ENCODE peak calls at places on chromosomes 2 and 18, in seven cellular contexts. One of them, this sample, is unnamed. For H3K27me3, the result is how much of the 10 kb centered on the place peaks cover.

GRCh38 chr18:69127844-69128486 is 272.7 kb upstream of the DOK6 start:
- DNase-seq in dorsolateral prefrontal cortex: no peak
- DNase-seq in fibroblast of lung: peak
- DNase-seq in IMR-90: no peak
- DNase-seq in AG04450: no peak
- DNase-seq in pancreas: no peak
- DNase-seq in GM06990: no peak
- DNase-seq in this sample: no peak

GRCh38 chr2:240959214-240959940 is 39.0 kb upstream of the SNED1 start:
- DNase-seq in IMR-90: no peak
- DNase-seq in dorsolateral prefrontal cortex: no peak
- DNase-seq in GM06990: no peak
- DNase-seq in AG04450: no peak
- DNase-seq in pancreas: no peak
- DNase-seq in fibroblast of lung: no peak
- DNase-seq in this sample: no peak

GRCh38 chr2:240816584-240817495 is 3.2 kb downstream of the KIF1A start:
- DNase-seq in pancreas: no peak
- DNase-seq in AG04450: no peak
- DNase-seq in dorsolateral prefrontal cortex: no peak
- DNase-seq in GM06990: no peak
- DNase-seq in IMR-90: no peak
- DNase-seq in fibroblast of lung: no peak
- DNase-seq in this sample: no peak

GRCh38 chr18:2846241-2846637 is 567 bp upstream of the EMILIN2 start:
- DNase-seq in AG04450: no peak
- DNase-seq in fibroblast of lung: peak
- DNase-seq in IMR-90: peak
- DNase-seq in pancreas: peak
- DNase-seq in GM06990: no peak
- DNase-seq in dorsolateral prefrontal cortex: no peak
- DNase-seq in this sample: no peak

GRCh38 chr2:174846941-174847938 is 83.0 kb upstream of the CHRNA1 start:
- DNase-seq in AG04450: peak
- DNase-seq in IMR-90: peak
- DNase-seq in fibroblast of lung: peak
- DNase-seq in dorsolateral prefrontal cortex: peak
- DNase-seq in pancreas: no peak
- DNase-seq in GM06990: no peak
- DNase-seq in this sample: peak

GRCh38 chr2:150520887-150521664 is 33.6 kb upstream of the RND3 start:
- DNase-seq in pancreas: peak
- DNase-seq in fibroblast of lung: peak
- DNase-seq in dorsolateral prefrontal cortex: no peak
- DNase-seq in AG04450: no peak
- DNase-seq in IMR-90: peak
- DNase-seq in GM06990: no peak
- DNase-seq in this sample: no peak

GRCh38 chr2:136281281-136282117 is 163.6 kb upstream of the CXCR4 start:
- DNase-seq in GM06990: peak
- DNase-seq in pancreas: no peak
- DNase-seq in fibroblast of lung: no peak
- DNase-seq in AG04450: no peak
- DNase-seq in dorsolateral prefrontal cortex: no peak
- DNase-seq in IMR-90: no peak
- DNase-seq in this sample: no peak

GRCh38 chr2:11395971-11396689 is 51.7 kb upstream of the ROCK2 start:
- DNase-seq in AG04450: no peak
- DNase-seq in IMR-90: no peak
- DNase-seq in GM06990: no peak
- DNase-seq in dorsolateral prefrontal cortex: no peak
- DNase-seq in fibroblast of lung: no peak
- DNase-seq in pancreas: no peak
- DNase-seq in this sample: no peak

GRCh38 chr18:37393945-37394609 is 171.5 kb downstream of the CELF4 start:
- DNase-seq in fibroblast of lung: peak
- DNase-seq in GM06990: peak
- DNase-seq in AG04450: peak
- DNase-seq in pancreas: peak
- DNase-seq in dorsolateral prefrontal cortex: peak
- DNase-seq in IMR-90: peak
- DNase-seq in this sample: peak

GRCh38 chr18:62386616-62387015 is 61.5 kb downstream of the TNFRSF11A start:
- DNase-seq in fibroblast of lung: no peak
- DNase-seq in IMR-90: no peak
- DNase-seq in AG04450: no peak
- DNase-seq in GM06990: no peak
- DNase-seq in pancreas: no peak
- DNase-seq in dorsolateral prefrontal cortex: no peak
- DNase-seq in this sample: no peak

GRCh38 chr18:3690682-3691066 is 240.7 kb downstream of the TGIF1 start:
- DNase-seq in GM06990: no peak
- DNase-seq in AG04450: no peak
- DNase-seq in dorsolateral prefrontal cortex: no peak
- DNase-seq in pancreas: no peak
- DNase-seq in IMR-90: peak
- DNase-seq in fibroblast of lung: peak
- DNase-seq in this sample: no peak

GRCh38 chr2:238167761-238168160 is 9.0 kb downstream of the ERFE start:
- DNase-seq in fibroblast of lung: peak
- DNase-seq in IMR-90: peak
- DNase-seq in GM06990: no peak
- DNase-seq in AG04450: no peak
- DNase-seq in pancreas: no peak
- DNase-seq in dorsolateral prefrontal cortex: no peak
- DNase-seq in this sample: no peak

GRCh38 chr2:132374151-132374550 is 42.5 kb upstream of the GPR39 start:
- DNase-seq in GM06990: no peak
- DNase-seq in IMR-90: no peak
- DNase-seq in pancreas: no peak
- DNase-seq in dorsolateral prefrontal cortex: no peak
- DNase-seq in fibroblast of lung: no peak
- DNase-seq in AG04450: no peak
- DNase-seq in this sample: no peak

GRCh38 chr18:22521026-22521707 is 103.5 kb upstream of the CTAGE1 start:
- DNase-seq in GM06990: no peak
- DNase-seq in dorsolateral prefrontal cortex: no peak
- DNase-seq in pancreas: no peak
- DNase-seq in fibroblast of lung: no peak
- DNase-seq in AG04450: no peak
- DNase-seq in IMR-90: no peak
- DNase-seq in this sample: no peak

GRCh38 chr2:68499133-68499532 is 31.7 kb downstream of the APLF start:
- DNase-seq in AG04450: no peak
- DNase-seq in pancreas: no peak
- DNase-seq in dorsolateral prefrontal cortex: no peak
- DNase-seq in fibroblast of lung: no peak
- DNase-seq in GM06990: no peak
- DNase-seq in IMR-90: no peak
- DNase-seq in this sample: no peak

GRCh38 chr2:164903214-164903613 is 52.1 kb downstream of the SLC38A11 start:
- DNase-seq in GM06990: no peak
- DNase-seq in fibroblast of lung: peak
- DNase-seq in dorsolateral prefrontal cortex: no peak
- DNase-seq in AG04450: peak
- DNase-seq in pancreas: no peak
- DNase-seq in IMR-90: peak
- DNase-seq in this sample: no peak

GRCh38 chr18:49843778-49844625 is 30.7 kb upstream of the ACAA2 start:
- DNase-seq in fibroblast of lung: no peak
- DNase-seq in AG04450: no peak
- DNase-seq in dorsolateral prefrontal cortex: no peak
- DNase-seq in pancreas: no peak
- DNase-seq in GM06990: no peak
- DNase-seq in IMR-90: no peak
- DNase-seq in this sample: no peak

GRCh38 chr2:231709981-231710750 is 1.8 kb downstream of the PTMA start:
- DNase-seq in pancreas: peak
- DNase-seq in GM06990: peak
- DNase-seq in AG04450: no peak
- DNase-seq in fibroblast of lung: peak
- DNase-seq in dorsolateral prefrontal cortex: peak
- DNase-seq in IMR-90: peak
- DNase-seq in this sample: peak

GRCh38 chr2:20647211-20647610 is 3.7 kb downstream of the HS1BP3 start:
- DNase-seq in AG04450: no peak
- DNase-seq in IMR-90: no peak
- DNase-seq in pancreas: no peak
- DNase-seq in GM06990: no peak
- DNase-seq in fibroblast of lung: no peak
- DNase-seq in dorsolateral prefrontal cortex: no peak
- DNase-seq in this sample: no peak

GRCh38 chr2:188971316-188971930 is 2.8 kb upstream of the COL3A1 start:
- DNase-seq in dorsolateral prefrontal cortex: no peak
- DNase-seq in GM06990: no peak
- DNase-seq in AG04450: no peak
- DNase-seq in fibroblast of lung: no peak
- DNase-seq in IMR-90: no peak
- DNase-seq in pancreas: no peak
- DNase-seq in this sample: no peak

GRCh38 chr18:59011786-59012185 is 127.9 kb upstream of the SEC11C start:
- DNase-seq in dorsolateral prefrontal cortex: no peak
- DNase-seq in pancreas: no peak
- DNase-seq in AG04450: no peak
- DNase-seq in IMR-90: no peak
- DNase-seq in GM06990: peak
- DNase-seq in fibroblast of lung: no peak
- DNase-seq in this sample: no peak
- H3K4me3 ChIP-seq in dorsolateral prefrontal cortex: no peak
- H3K4me3 ChIP-seq in pancreas: no peak
- H3K4me3 ChIP-seq in AG04450: no peak
- H3K4me3 ChIP-seq in IMR-90: no peak
- H3K4me3 ChIP-seq in GM06990: no peak
- H3K4me3 ChIP-seq in fibroblast of lung: no peak
- H3K4me3 ChIP-seq in this sample: no peak

GRCh38 chr18:25351280-25351772 is 640 bp downstream of the ZNF521 start:
- DNase-seq in IMR-90: peak
- DNase-seq in dorsolateral prefrontal cortex: no peak
- DNase-seq in pancreas: no peak
- DNase-seq in GM06990: no peak
- DNase-seq in AG04450: no peak
- DNase-seq in fibroblast of lung: peak
- DNase-seq in this sample: peak

GRCh38 chr18:25349926-25350560 is 1.9 kb downstream of the ZNF521 start:
- DNase-seq in IMR-90: peak
- DNase-seq in GM06990: no peak
- DNase-seq in dorsolateral prefrontal cortex: peak
- DNase-seq in fibroblast of lung: peak
- DNase-seq in AG04450: no peak
- DNase-seq in pancreas: no peak
- DNase-seq in this sample: peak

GRCh38 chr18:25351773-25352628 is at the start of gene ZNF521:
- DNase-seq in AG04450: peak
- DNase-seq in pancreas: peak
- DNase-seq in GM06990: peak
- DNase-seq in fibroblast of lung: peak
- DNase-seq in IMR-90: peak
- DNase-seq in dorsolateral prefrontal cortex: peak
- DNase-seq in this sample: peak

GRCh38 chr18:25349131-25349925 is 2.6 kb downstream of the ZNF521 start:
- DNase-seq in GM06990: no peak
- DNase-seq in dorsolateral prefrontal cortex: peak
- DNase-seq in pancreas: peak
- DNase-seq in fibroblast of lung: peak
- DNase-seq in IMR-90: peak
- DNase-seq in AG04450: peak
- DNase-seq in this sample: peak

GRCh38 chr18:25350561-25351201 is 1.3 kb downstream of the ZNF521 start:
- DNase-seq in dorsolateral prefrontal cortex: peak
- DNase-seq in AG04450: peak
- DNase-seq in GM06990: peak
- DNase-seq in IMR-90: peak
- DNase-seq in pancreas: no peak
- DNase-seq in fibroblast of lung: peak
- DNase-seq in this sample: peak
- H3K27me3 ChIP-seq in dorsolateral prefrontal cortex: under half
- H3K27me3 ChIP-seq in AG04450: under half
- H3K27me3 ChIP-seq in GM06990: under half
- H3K27me3 ChIP-seq in IMR-90: under half
- H3K27me3 ChIP-seq in pancreas: under half
- H3K27me3 ChIP-seq in fibroblast of lung: under half
- H3K27me3 ChIP-seq in this sample: under half

DNA sequence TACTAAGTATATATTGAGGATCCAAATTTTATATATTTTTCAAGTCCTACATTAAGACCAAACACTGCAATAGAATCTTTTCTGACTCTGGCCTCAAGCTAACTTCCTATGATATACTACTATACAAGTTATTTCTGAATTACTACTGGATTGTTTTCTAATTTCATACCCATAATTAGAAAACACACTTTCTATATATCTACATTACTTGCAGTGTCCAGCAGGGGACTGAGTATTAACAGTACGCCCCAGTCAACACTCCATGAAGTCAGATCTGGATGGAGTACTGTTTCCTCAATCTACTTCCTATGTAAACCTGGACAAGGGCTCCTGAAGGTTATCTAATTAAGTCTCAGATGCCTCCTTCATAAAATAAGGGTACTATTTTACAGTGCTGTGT is 26.5 kb downstream of the RMP24 start:
- DNase-seq in fibroblast of lung: no peak
- DNase-seq in dorsolateral prefrontal cortex: no peak
- DNase-seq in pancreas: no peak
- DNase-seq in GM06990: no peak
- DNase-seq in IMR-90: no peak
- DNase-seq in AG04450: no peak
- DNase-seq in this sample: no peak
- TF ChIP-seq CTCF in fibroblast of lung: peak
- TF ChIP-seq CTCF in dorsolateral prefrontal cortex: no peak
- TF ChIP-seq CTCF in pancreas: no peak
- TF ChIP-seq CTCF in GM06990: peak
- TF ChIP-seq CTCF in IMR-90: peak
- TF ChIP-seq CTCF in AG04450: peak
- TF ChIP-seq CTCF in this sample: peak

DNA sequence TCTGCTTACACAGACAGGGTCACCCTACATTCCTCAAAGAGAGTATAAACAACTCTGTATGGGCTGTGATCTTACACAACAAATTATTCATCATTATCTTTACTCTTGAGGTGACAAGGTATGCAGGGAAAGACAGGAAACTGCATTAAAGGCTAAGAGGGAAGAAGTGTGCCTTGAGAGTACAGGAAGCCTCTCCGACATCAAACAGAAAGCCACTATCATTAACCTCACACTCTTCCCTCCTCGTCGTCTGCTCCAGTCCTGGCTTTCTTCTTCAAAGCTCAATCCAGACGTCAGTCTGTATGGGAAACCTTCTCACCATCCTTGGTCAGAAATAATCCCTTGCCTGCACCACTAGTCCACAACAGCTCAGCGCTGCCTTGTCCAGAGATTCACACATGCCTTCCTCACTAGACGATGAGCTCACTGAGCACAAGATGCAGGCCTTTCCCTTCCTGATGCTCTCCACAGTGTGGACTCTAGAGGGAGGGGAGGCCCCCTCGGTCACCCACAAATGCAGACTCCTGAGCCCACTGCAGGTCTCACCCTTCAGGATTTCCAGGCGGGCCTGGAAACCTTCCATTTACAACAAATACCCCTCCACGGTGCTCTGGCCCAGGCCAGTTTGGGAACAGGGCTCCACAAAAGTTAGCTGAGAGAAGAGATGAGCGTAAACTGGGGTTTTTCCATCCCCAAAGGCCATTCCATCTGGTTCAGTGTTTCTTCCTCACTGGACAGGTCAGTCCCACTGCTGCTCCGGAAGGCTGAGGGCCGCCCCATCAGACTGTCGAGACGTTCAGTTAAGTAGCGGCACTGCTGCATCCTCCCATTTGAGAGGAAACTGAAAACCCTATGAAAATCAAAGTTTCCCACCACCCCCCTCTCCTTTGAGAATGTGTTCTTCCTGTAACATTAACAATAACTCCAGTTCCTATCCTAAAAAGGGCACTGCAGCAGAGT is 55.9 kb downstream of the UXS1 start:
- DNase-seq in IMR-90: peak
- DNase-seq in fibroblast of lung: peak
- DNase-seq in pancreas: no peak
- DNase-seq in dorsolateral prefrontal cortex: no peak
- DNase-seq in AG04450: no peak
- DNase-seq in GM06990: no peak
- DNase-seq in this sample: no peak
- H3K4me3 ChIP-seq in IMR-90: no peak
- H3K4me3 ChIP-seq in fibroblast of lung: no peak
- H3K4me3 ChIP-seq in pancreas: no peak
- H3K4me3 ChIP-seq in dorsolateral prefrontal cortex: no peak
- H3K4me3 ChIP-seq in AG04450: no peak
- H3K4me3 ChIP-seq in GM06990: no peak
- H3K4me3 ChIP-seq in this sample: no peak

This sample was measured in adrenal gland.